ENCODE peak calls at places on chromosome 7, in five cellular contexts. V is GM06990, K is lung, T is brain microvascular endothelial cell, Z is IMR-90. B is an unnamed sample.

GRCh38 chr7:105675873-105676484 is 94.7 kb upstream of the EFCAB10 start:
- DNase-seq in K (no peak), T (no peak), V (no peak), Z (no peak), B (no peak)

GRCh38 chr7:141945356-141945755 is 1.4 kb downstream of the CLEC5A start:
- DNase-seq in Z (no peak), T (peak; percentile 60), K (no peak), V (no peak), B (no peak)

GRCh38 chr7:121449304-121449703 is 53.2 kb upstream of the FAM3C start:
- DNase-seq in T (no peak), K (no peak), V (no peak), Z (no peak), B (no peak)

GRCh38 chr7:7566651-7567611 is at the start of gene MIOS:
- DNase-seq in V (peak; percentile 92), K (peak; percentile 88), Z (peak; percentile 67), T (peak; percentile 47), B (peak; percentile 97)

GRCh38 chr7:71442492-71443196 is 310.7 kb downstream of the GALNT17 start:
- DNase-seq in K (no peak), T (no peak), V (no peak), Z (no peak), B (no peak)

GRCh38 chr7:150948791-150949251 is 29.3 kb downstream of the KCNH2 start:
- DNase-seq in T (no peak), Z (no peak), V (no peak), K (no peak), B (peak; percentile 38)

GRCh38 chr7:23235688-23236280 is 10.8 kb upstream of the GPNMB start:
- DNase-seq in Z (peak; percentile 35), K (no peak), V (no peak), T (peak; percentile 27), B (no peak)

GRCh38 chr7:37052673-37053072 is 328.4 kb upstream of the AOAH start:
- DNase-seq in V (no peak), K (no peak), T (peak; percentile 47), Z (peak; percentile 36), B (no peak)

GRCh38 chr7:151786241-151786640 is 90.7 kb downstream of the PRKAG2 start:
- DNase-seq in Z (no peak), K (no peak), V (no peak), T (no peak), B (no peak)

GRCh38 chr7:157153260-157153659 is 14.5 kb downstream of the UBE3C start:
- DNase-seq in K (no peak), V (no peak), T (no peak), Z (no peak), B (no peak)

GRCh38 chr7:143936087-143937009 is 1.3 kb downstream of the OR2F2 start:
- DNase-seq in Z (peak; percentile 85), V (no peak), T (peak; percentile 92), K (no peak), B (no peak)

GRCh38 chr7:137838706-137839315 is 8.0 kb downstream of the DGKI start:
- DNase-seq in T (no peak), K (no peak), Z (no peak), V (no peak), B (no peak)

GRCh38 chr7:73647725-73648592 is 19.7 kb upstream of the VPS37D start:
- DNase-seq in Z (no peak), K (no peak), T (no peak), V (no peak), B (peak; percentile 60)

GRCh38 chr7:77245015-77245755 is 45.6 kb upstream of the FGL2 start:
- DNase-seq in T (no peak), V (no peak), Z (no peak), K (no peak), B (no peak)

GRCh38 chr7:16594061-16594460 is 51.5 kb downstream of the ANKMY2 start:
- DNase-seq in T (peak; percentile 15), Z (peak; percentile 70), K (no peak), V (no peak), B (no peak)

GRCh38 chr7:135204271-135204872 is 7.0 kb downstream of the WDR91 start:
- DNase-seq in K (no peak), T (peak; percentile 29), Z (peak; percentile 93), V (no peak), B (no peak)

GRCh38 chr7:4738711-4739527 is 36.5 kb upstream of the AP5Z1 start:
- DNase-seq in V (no peak), Z (peak; percentile 95), T (peak; percentile 96), K (peak; percentile 58), B (no peak)

GRCh38 chr7:128162666-128163065 is 78.4 kb upstream of the LEP start:
- DNase-seq in V (no peak), K (no peak), T (no peak), Z (no peak), B (no peak)

GRCh38 chr7:128035712-128036111 is 4.5 kb upstream of the LRRC4 start:
- DNase-seq in Z (no peak), T (no peak), V (no peak), K (no peak), B (peak; percentile 31)

GRCh38 chr7:158973440-158973839 is 117.1 kb downstream of the DYNC2I1 start:
- DNase-seq in K (no peak), V (no peak), Z (no peak), T (no peak), B (no peak)

GRCh38 chr7:101678713-101679112 is 49.6 kb upstream of the MYL10 start:
- DNase-seq in T (peak; percentile 79), V (no peak), K (no peak), Z (peak; percentile 50), B (no peak)

GRCh38 chr7:10934292-10934691 is 39.4 kb upstream of the PHF14 start:
- DNase-seq in Z (peak; percentile 71), V (no peak), K (no peak), T (no peak), B (no peak)

GRCh38 chr7:117069379-117069778 is 116.1 kb downstream of the ST7 start:
- DNase-seq in V (no peak), Z (no peak), K (no peak), T (no peak), B (no peak)

GRCh38 chr7:50682079-50682478 is 100.6 kb downstream of the GRB10 start:
- DNase-seq in V (no peak), K (no peak), T (no peak), Z (no peak), B (no peak)

GRCh38 chr7:129188892-129189660 is 643 bp downstream of the SMO start:
- DNase-seq in K (no peak), Z (peak; percentile 27), T (no peak), V (no peak), B (peak; percentile 68)

GRCh38 chr7:105837765-105838241 is 38.6 kb downstream of the ATXN7L1 start:
- DNase-seq in T (no peak), Z (no peak), K (peak; percentile 66), V (no peak), B (no peak)

GRCh38 chr7:94190599-94191061 is 186.5 kb upstream of the BET1 start:
- DNase-seq in K (peak; percentile 29), Z (peak; percentile 98), V (no peak), T (peak; percentile 98), B (no peak)

GRCh38 chr7:100013328-100013676 is 2.1 kb upstream of the ZKSCAN1 start:
- DNase-seq in Z (no peak), K (no peak), V (no peak), T (no peak), B (no peak)

GRCh38 chr7:63112764-63113712 is 885.6 kb upstream of the ZNF722 start:
- DNase-seq in V (no peak), T (no peak), K (no peak), Z (no peak), B (no peak)

GRCh38 chr7:30254717-30255095 is 29.7 kb upstream of the ZNRF2 start:
- DNase-seq in Z (no peak), V (no peak), T (no peak), K (no peak), B (no peak)

GRCh38 chr7:29265208-29265923 is 70.8 kb downstream of the CHN2 start:
- DNase-seq in Z (no peak), V (no peak), K (no peak), T (peak; percentile 41), B (no peak)

GRCh38 chr7:130921391-130922180 is 187.6 kb upstream of the KLF14 start:
- DNase-seq in T (peak; percentile 84), K (no peak), Z (peak; percentile 85), V (no peak), B (no peak)
- TF ChIP-seq CTCF in T (no peak), K (no peak), Z (no peak), V (no peak), B (no peak)

GRCh38 chr7:43904533-43905208 is 1.7 kb downstream of the URGCP start:
- DNase-seq in Z (peak; percentile 48), T (no peak), V (no peak), K (no peak), B (no peak)

GRCh38 chr7:43905954-43906326 is 456 bp downstream of the URGCP start:
- DNase-seq in Z (peak; percentile 34), K (no peak), V (peak; percentile 40), T (peak; percentile 14), B (peak; percentile 65)

GRCh38 chr7:43906327-43907010 is at the start of gene URGCP:
- DNase-seq in T (no peak), K (peak; percentile 39), V (peak; percentile 68), Z (peak; percentile 20), B (peak; percentile 91)

GRCh38 chr7:43902542-43903054 is 3.8 kb downstream of the URGCP start:
- DNase-seq in K (no peak), T (no peak), V (no peak), Z (no peak), B (no peak)

DNA sequence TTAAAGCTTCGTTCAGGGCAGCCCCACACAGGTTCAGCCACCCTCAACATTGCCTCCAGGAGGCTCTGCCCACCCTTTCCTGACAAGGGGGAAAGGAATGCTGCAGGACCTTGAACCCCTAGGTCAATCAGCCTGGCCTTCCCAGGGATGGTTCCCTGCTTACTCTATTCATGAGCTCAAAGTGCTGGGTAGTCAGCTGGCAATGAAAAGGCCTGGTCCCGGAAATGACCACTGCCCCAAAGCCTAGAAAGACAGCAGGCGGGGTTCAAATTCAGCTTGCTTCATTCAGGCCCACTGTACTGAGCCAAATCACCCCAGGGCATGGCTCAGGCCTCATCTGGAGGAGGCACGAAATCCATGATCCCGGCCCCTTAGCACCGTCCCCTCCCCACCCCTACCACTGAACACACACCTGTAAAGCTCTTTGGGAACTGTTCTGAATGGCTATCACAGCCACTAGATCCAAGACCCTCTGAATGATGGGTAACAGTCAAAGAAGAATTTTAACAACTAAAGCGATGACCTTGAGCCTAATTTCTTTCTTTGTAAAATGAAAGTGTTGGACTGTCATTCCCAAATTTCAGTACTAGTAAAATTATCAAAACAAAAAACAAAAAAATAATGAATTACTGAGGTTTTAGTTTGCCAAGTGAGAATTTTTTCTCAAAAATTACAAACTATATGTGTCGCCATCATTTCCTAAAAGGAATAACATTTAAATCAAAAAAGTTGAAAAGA is 1.0 kb downstream of the URGCP start:
- DNase-seq in K (no peak), Z (no peak), V (no peak), T (no peak), B (no peak)
- TF ChIP-seq CTCF in K (no peak), Z (no peak), V (no peak), T (no peak), B (no peak)

GRCh38 chr7:104252409-104253134 is 44.8 kb upstream of the ORC5 start:
- DNase-seq in K (no peak), T (peak; percentile 20), V (no peak), Z (no peak), B (no peak)
- TF ChIP-seq CTCF in K (no peak), T (peak; percentile 34), V (peak; percentile 7), Z (no peak), B (no peak)

DNA sequence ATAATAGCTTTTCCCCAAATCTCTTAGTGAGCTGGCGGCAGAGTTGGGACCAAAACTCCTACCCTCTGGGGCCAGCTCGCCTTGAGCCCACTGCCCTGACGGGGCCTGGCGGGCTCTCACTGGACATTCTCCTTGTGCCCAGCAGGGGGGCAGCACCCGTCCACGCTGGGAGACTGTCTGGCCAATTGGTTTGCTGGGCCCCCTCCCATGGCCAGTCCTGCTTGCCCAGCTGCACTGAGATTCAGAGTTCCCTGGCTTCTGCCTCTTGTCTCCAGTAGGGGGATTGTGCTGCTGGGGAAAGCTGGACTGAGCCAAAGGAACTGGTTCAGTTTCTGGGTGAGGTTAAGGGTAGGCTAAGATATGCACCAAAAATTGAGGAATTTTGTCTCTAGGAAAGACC is 59.8 kb downstream of the RAMP3 start:
- DNase-seq in V (no peak), T (no peak), Z (no peak), K (no peak), B (no peak)
- TF ChIP-seq CTCF in V (peak; percentile 32), T (peak; percentile 81), Z (peak; percentile 14), K (no peak), B (peak; percentile 15)